ENCODE peak calls at places on chromosomes 13 and 19, in seven cellular contexts. One of them, this sample, is unnamed.

GRCh38 chr19:14459703-14460102 is 15.5 kb downstream of the PTGER1 start:
- DNase-seq in prostate gland: no peak
- DNase-seq in esophagus muscularis mucosa: no peak
- DNase-seq in CD4-positive, CD25-positive, alpha-beta regulatory T cell: no peak
- DNase-seq in adrenal gland: no peak
- DNase-seq in SJSA1: no peak
- DNase-seq in astrocyte: no peak
- DNase-seq in this sample: no peak

GRCh38 chr13:20721454-20722357 is 18.2 kb downstream of the IL17D start:
- DNase-seq in prostate gland: no peak
- DNase-seq in esophagus muscularis mucosa: no peak
- DNase-seq in CD4-positive, CD25-positive, alpha-beta regulatory T cell: no peak
- DNase-seq in adrenal gland: peak; percentile 85
- DNase-seq in SJSA1: no peak
- DNase-seq in astrocyte: peak; percentile 49
- DNase-seq in this sample: peak; percentile 37

GRCh38 chr19:55212447-55212846 is 3.1 kb upstream of the PTPRH start:
- DNase-seq in prostate gland: no peak
- DNase-seq in esophagus muscularis mucosa: no peak
- DNase-seq in CD4-positive, CD25-positive, alpha-beta regulatory T cell: no peak
- DNase-seq in adrenal gland: no peak
- DNase-seq in SJSA1: peak; percentile 73
- DNase-seq in astrocyte: no peak
- DNase-seq in this sample: peak; percentile 72

GRCh38 chr13:28557725-28558124 is 62.8 kb upstream of the FLT1 start:
- DNase-seq in prostate gland: no peak
- DNase-seq in esophagus muscularis mucosa: no peak
- DNase-seq in CD4-positive, CD25-positive, alpha-beta regulatory T cell: no peak
- DNase-seq in adrenal gland: no peak
- DNase-seq in SJSA1: no peak
- DNase-seq in astrocyte: peak; percentile 48
- DNase-seq in this sample: no peak

GRCh38 chr13:49904729-49905456 is 31.2 kb downstream of the SPRYD7 start:
- DNase-seq in prostate gland: no peak
- DNase-seq in esophagus muscularis mucosa: no peak
- DNase-seq in CD4-positive, CD25-positive, alpha-beta regulatory T cell: no peak
- DNase-seq in adrenal gland: no peak
- DNase-seq in SJSA1: no peak
- DNase-seq in astrocyte: no peak
- DNase-seq in this sample: no peak

GRCh38 chr19:44592451-44592890 is 20.9 kb upstream of the IGSF23 start:
- DNase-seq in prostate gland: no peak
- DNase-seq in esophagus muscularis mucosa: no peak
- DNase-seq in CD4-positive, CD25-positive, alpha-beta regulatory T cell: no peak
- DNase-seq in adrenal gland: peak; percentile 29
- DNase-seq in SJSA1: no peak
- DNase-seq in astrocyte: peak; percentile 17
- DNase-seq in this sample: no peak

GRCh38 chr13:97382276-97382675 is 51.7 kb upstream of the RAP2A start:
- DNase-seq in prostate gland: no peak
- DNase-seq in esophagus muscularis mucosa: no peak
- DNase-seq in CD4-positive, CD25-positive, alpha-beta regulatory T cell: no peak
- DNase-seq in adrenal gland: no peak
- DNase-seq in SJSA1: no peak
- DNase-seq in astrocyte: no peak
- DNase-seq in this sample: no peak

GRCh38 chr19:1465191-1466016 is 13.6 kb downstream of the C19orf25 start:
- DNase-seq in prostate gland: peak; percentile 41
- DNase-seq in esophagus muscularis mucosa: no peak
- DNase-seq in CD4-positive, CD25-positive, alpha-beta regulatory T cell: no peak
- DNase-seq in adrenal gland: no peak
- DNase-seq in SJSA1: no peak
- DNase-seq in astrocyte: no peak
- DNase-seq in this sample: peak; percentile 63

DNA sequence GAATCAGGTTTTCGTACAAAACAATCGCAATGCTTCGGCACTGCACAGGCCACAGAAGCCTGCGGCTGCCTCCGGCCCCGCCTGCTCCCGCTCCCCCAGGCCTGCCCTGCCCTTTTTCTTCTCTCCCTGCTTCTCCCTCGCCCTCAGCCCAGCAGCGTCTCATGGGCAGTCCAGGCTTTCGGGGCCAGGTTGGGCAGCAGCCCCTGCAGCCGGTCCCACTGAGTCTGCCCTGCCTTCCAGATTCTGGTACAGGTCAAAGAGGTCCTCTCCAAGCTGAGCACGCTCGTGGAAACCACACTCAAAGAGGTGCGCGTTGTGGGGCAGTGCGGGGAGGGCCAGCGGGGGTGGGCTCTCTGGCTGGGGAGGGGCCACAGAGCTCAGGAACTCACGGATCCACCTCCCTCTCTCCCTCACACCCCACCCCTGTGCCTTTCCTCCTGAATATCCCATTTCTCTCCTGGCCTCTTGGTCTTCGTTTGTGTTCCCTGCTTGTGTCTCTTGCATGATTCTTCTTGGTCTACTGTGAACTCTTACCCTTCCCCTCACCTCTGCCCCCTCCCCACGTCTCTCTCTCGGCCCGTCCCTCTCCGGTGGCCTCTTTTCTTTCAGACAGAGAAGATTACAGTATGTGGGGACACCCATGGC is 30.1 kb downstream of the CCDC8 start:
- DNase-seq in prostate gland: no peak
- DNase-seq in esophagus muscularis mucosa: no peak
- DNase-seq in CD4-positive, CD25-positive, alpha-beta regulatory T cell: no peak
- DNase-seq in adrenal gland: peak; percentile 14
- DNase-seq in SJSA1: no peak
- DNase-seq in astrocyte: no peak
- DNase-seq in this sample: no peak
- H3K36me3 ChIP-seq in prostate gland: no peaks in the 10 kb centered on the region
- H3K36me3 ChIP-seq in esophagus muscularis mucosa: peaks cover 64% of the 10 kb centered on the region
- H3K36me3 ChIP-seq in CD4-positive, CD25-positive, alpha-beta regulatory T cell: peaks cover 61% of the 10 kb centered on the region
- H3K36me3 ChIP-seq in adrenal gland: peaks cover 84% of the 10 kb centered on the region
- H3K36me3 ChIP-seq in SJSA1: peaks cover 97% of the 10 kb centered on the region
- H3K36me3 ChIP-seq in astrocyte: peaks cover 31% of the 10 kb centered on the region
- H3K36me3 ChIP-seq in this sample: peaks cover 15% of the 10 kb centered on the region

GRCh38 chr19:37563518-37563917 is 31.1 kb downstream of the ZNF571 start:
- DNase-seq in prostate gland: no peak
- DNase-seq in esophagus muscularis mucosa: no peak
- DNase-seq in CD4-positive, CD25-positive, alpha-beta regulatory T cell: no peak
- DNase-seq in adrenal gland: no peak
- DNase-seq in SJSA1: no peak
- DNase-seq in astrocyte: no peak
- DNase-seq in this sample: no peak
- H3K9me3 ChIP-seq in prostate gland: peaks cover 6% of the 10 kb centered on the region
- H3K9me3 ChIP-seq in esophagus muscularis mucosa: no peaks in the 10 kb centered on the region
- H3K9me3 ChIP-seq in CD4-positive, CD25-positive, alpha-beta regulatory T cell: peaks cover 92% of the 10 kb centered on the region
- H3K9me3 ChIP-seq in adrenal gland: peaks cover 20% of the 10 kb centered on the region
- H3K9me3 ChIP-seq in SJSA1: peaks cover 49% of the 10 kb centered on the region
- H3K9me3 ChIP-seq in astrocyte: peaks cover 55% of the 10 kb centered on the region
- H3K9me3 ChIP-seq in this sample: peaks cover 14% of the 10 kb centered on the region

GRCh38 chr19:19710506-19710905 is 22.4 kb downstream of the ZNF14 start:
- DNase-seq in prostate gland: no peak
- DNase-seq in esophagus muscularis mucosa: no peak
- DNase-seq in CD4-positive, CD25-positive, alpha-beta regulatory T cell: no peak
- DNase-seq in adrenal gland: no peak
- DNase-seq in SJSA1: no peak
- DNase-seq in astrocyte: no peak
- DNase-seq in this sample: no peak

GRCh38 chr19:19711934-19712828 is 20.7 kb downstream of the ZNF14 start:
- DNase-seq in prostate gland: no peak
- DNase-seq in esophagus muscularis mucosa: no peak
- DNase-seq in CD4-positive, CD25-positive, alpha-beta regulatory T cell: no peak
- DNase-seq in adrenal gland: no peak
- DNase-seq in SJSA1: no peak
- DNase-seq in astrocyte: no peak
- DNase-seq in this sample: no peak

DNA sequence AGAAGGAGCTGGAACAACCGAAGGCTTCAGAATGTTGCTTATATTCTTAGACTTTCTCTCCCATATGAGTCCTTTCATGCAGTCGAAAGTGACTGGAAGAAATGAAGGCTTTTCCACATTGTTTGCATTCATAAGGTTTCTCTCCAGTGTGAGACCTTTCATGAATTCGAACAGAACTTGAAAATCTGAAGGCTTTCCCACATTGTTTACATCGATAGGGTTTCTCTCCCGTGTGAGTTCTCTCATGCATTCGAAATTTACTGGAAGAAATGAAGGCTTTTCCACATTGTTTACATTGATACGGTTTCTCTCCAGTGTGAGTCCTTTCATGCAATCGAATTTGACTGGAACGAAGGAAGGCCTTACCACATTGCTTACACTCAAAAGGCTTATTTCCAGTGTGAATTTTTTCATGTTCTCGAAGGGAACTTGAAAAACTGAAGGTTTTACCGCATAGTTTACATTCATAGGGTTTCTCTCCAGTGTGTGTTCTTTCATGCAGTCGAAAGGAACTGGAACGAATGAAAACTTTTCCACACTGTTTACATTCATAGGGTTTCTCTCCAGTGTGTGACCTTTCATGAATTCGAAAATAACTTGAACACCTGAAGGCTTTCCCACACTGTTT is 21.5 kb downstream of the ZNF14 start:
- DNase-seq in prostate gland: no peak
- DNase-seq in esophagus muscularis mucosa: no peak
- DNase-seq in CD4-positive, CD25-positive, alpha-beta regulatory T cell: no peak
- DNase-seq in adrenal gland: no peak
- DNase-seq in SJSA1: no peak
- DNase-seq in astrocyte: no peak
- DNase-seq in this sample: no peak
- H3K36me3 ChIP-seq in prostate gland: peaks cover 13% of the 10 kb centered on the region
- H3K36me3 ChIP-seq in esophagus muscularis mucosa: peaks cover 41% of the 10 kb centered on the region
- H3K36me3 ChIP-seq in CD4-positive, CD25-positive, alpha-beta regulatory T cell: peaks cover 44% of the 10 kb centered on the region
- H3K36me3 ChIP-seq in adrenal gland: peaks cover 16% of the 10 kb centered on the region
- H3K36me3 ChIP-seq in SJSA1: peaks cover 20% of the 10 kb centered on the region
- H3K36me3 ChIP-seq in astrocyte: peaks cover 21% of the 10 kb centered on the region
- H3K36me3 ChIP-seq in this sample: peaks cover 23% of the 10 kb centered on the region

GRCh38 chr19:11942008-11942842 is 17.3 kb downstream of the ZNF700 start:
- DNase-seq in prostate gland: no peak
- DNase-seq in esophagus muscularis mucosa: no peak
- DNase-seq in CD4-positive, CD25-positive, alpha-beta regulatory T cell: no peak
- DNase-seq in adrenal gland: no peak
- DNase-seq in SJSA1: no peak
- DNase-seq in astrocyte: no peak
- DNase-seq in this sample: no peak
- H3K9me3 ChIP-seq in prostate gland: no peaks in the 10 kb centered on the region
- H3K9me3 ChIP-seq in esophagus muscularis mucosa: peaks cover 82% of the 10 kb centered on the region
- H3K9me3 ChIP-seq in CD4-positive, CD25-positive, alpha-beta regulatory T cell: peaks cover 57% of the 10 kb centered on the region
- H3K9me3 ChIP-seq in adrenal gland: no peaks in the 10 kb centered on the region
- H3K9me3 ChIP-seq in SJSA1: peaks cover 42% of the 10 kb centered on the region
- H3K9me3 ChIP-seq in astrocyte: peaks cover 40% of the 10 kb centered on the region
- H3K9me3 ChIP-seq in this sample: peaks cover 23% of the 10 kb centered on the region

GRCh38 chr13:29607465-29607864 is 12.0 kb upstream of the SLC7A1 start:
- DNase-seq in prostate gland: no peak
- DNase-seq in esophagus muscularis mucosa: no peak
- DNase-seq in CD4-positive, CD25-positive, alpha-beta regulatory T cell: no peak
- DNase-seq in adrenal gland: no peak
- DNase-seq in SJSA1: no peak
- DNase-seq in astrocyte: no peak
- DNase-seq in this sample: no peak

DNA sequence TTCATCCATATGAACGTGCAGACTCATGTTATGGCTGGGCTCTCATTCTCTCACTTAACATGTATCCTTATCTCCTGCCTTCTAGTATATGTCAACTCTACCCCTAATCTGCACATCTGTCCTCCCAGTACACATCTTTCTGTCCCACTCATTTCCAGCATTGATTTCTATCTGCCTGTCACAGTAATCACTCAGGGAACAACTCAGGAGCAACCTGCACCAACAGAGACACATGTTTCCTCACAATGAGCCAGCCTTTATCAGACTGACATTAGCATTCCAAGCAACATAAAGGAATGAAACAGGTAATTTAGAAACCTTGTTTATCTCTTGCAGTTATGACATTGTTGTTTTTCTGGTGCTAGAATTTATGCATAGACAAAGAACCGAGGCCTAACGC is 17.6 kb upstream of the SLC7A1 start:
- DNase-seq in prostate gland: no peak
- DNase-seq in esophagus muscularis mucosa: no peak
- DNase-seq in CD4-positive, CD25-positive, alpha-beta regulatory T cell: no peak
- DNase-seq in adrenal gland: no peak
- DNase-seq in SJSA1: no peak
- DNase-seq in astrocyte: no peak
- DNase-seq in this sample: no peak
- H3K36me3 ChIP-seq in prostate gland: no peaks in the 10 kb centered on the region
- H3K36me3 ChIP-seq in esophagus muscularis mucosa: no peaks in the 10 kb centered on the region
- H3K36me3 ChIP-seq in CD4-positive, CD25-positive, alpha-beta regulatory T cell: no peaks in the 10 kb centered on the region
- H3K36me3 ChIP-seq in adrenal gland: no peaks in the 10 kb centered on the region
- H3K36me3 ChIP-seq in SJSA1: no peaks in the 10 kb centered on the region
- H3K36me3 ChIP-seq in astrocyte: no peaks in the 10 kb centered on the region
- H3K36me3 ChIP-seq in this sample: no peaks in the 10 kb centered on the region